ENCODE peak calls at places on chromosomes 6 and 20, in five cellular contexts. V is mesothelial cell of epicardium, O is NCI-H446, T is iPS-NIHi11, X is AG09319. G is an unnamed sample.
A peak's percentile ranks its signal among the peaks of the same experiment; 100 is the strongest.

GRCh38 chr6:93787841-93788240 is 368.5 kb upstream of the EPHA7 start:
- DNase-seq in O (no peak), V (no peak), T (no peak), X (no peak), G (no peak)

GRCh38 chr6:132235596-132236280 is 165.5 kb downstream of the MOXD1 start:
- DNase-seq in T (no peak), X (no peak), O (no peak), V (no peak), G (no peak)

GRCh38 chr6:35026434-35027222 is 114.5 kb downstream of the TCP11 start:
- DNase-seq in O (no peak), T (no peak), V (no peak), X (no peak), G (no peak)

GRCh38 chr6:26272171-26272631 is 92.8 kb upstream of the BTN3A2 start:
- DNase-seq in T (peak; percentile 29), V (peak; percentile 68), X (no peak), O (no peak), G (peak; percentile 34)

GRCh38 chr6:134938896-134939295 is 11.0 kb downstream of the ALDH8A1 start:
- DNase-seq in V (no peak), O (no peak), X (no peak), T (no peak), G (no peak)

GRCh38 chr6:38417521-38417920 is 222.2 kb downstream of the BTBD9 start:
- DNase-seq in T (no peak), X (no peak), O (no peak), V (no peak), G (no peak)

GRCh38 chr20:54650201-54650722 is 174.9 kb downstream of the DOK5 start:
- DNase-seq in T (no peak), O (no peak), V (no peak), X (no peak), G (no peak)

GRCh38 chr6:41641352-41641925 is 3.2 kb downstream of the MDFI start:
- DNase-seq in V (no peak), O (no peak), T (no peak), X (no peak), G (no peak)

GRCh38 chr20:34452281-34452982 is 63.8 kb upstream of the DYNLRB1 start:
- DNase-seq in V (no peak), X (peak; percentile 27), O (no peak), T (no peak), G (no peak)

GRCh38 chr6:143127941-143128340 is 67.3 kb downstream of the AIG1 start:
- DNase-seq in X (no peak), O (no peak), T (no peak), V (no peak), G (no peak)

GRCh38 chr20:52425253-52425652 is 233.7 kb upstream of the ZFP64 start:
- DNase-seq in O (no peak), V (no peak), T (no peak), X (no peak), G (no peak)

GRCh38 chr6:146546440-146546839 is 2.8 kb downstream of the RAB32 start:
- DNase-seq in X (peak; percentile 85), V (no peak), T (peak; percentile 9), O (no peak), G (no peak)

GRCh38 chr20:53517146-53517545 is 76.5 kb downstream of the ZNF217 start:
- DNase-seq in X (no peak), V (no peak), T (no peak), O (no peak), G (no peak)

GRCh38 chr6:149277621-149278020 is 39.9 kb upstream of the TAB2 start:
- DNase-seq in V (no peak), T (no peak), X (no peak), O (no peak), G (no peak)

GRCh38 chr20:36036688-36037087 is 68.3 kb downstream of the CNBD2 start:
- DNase-seq in V (no peak), X (no peak), O (no peak), T (no peak), G (no peak)

GRCh38 chr20:64232794-64233193 is 22.8 kb upstream of the PCMTD2 start:
- DNase-seq in V (no peak), T (no peak), O (no peak), X (no peak), G (peak; percentile 59)

GRCh38 chr20:8755340-8756118 is 313.4 kb upstream of the PLCB4 start:
- DNase-seq in T (no peak), O (no peak), X (no peak), V (no peak), G (no peak)

GRCh38 chr6:136410201-136411027 is 120.8 kb upstream of the BCLAF1 start:
- DNase-seq in X (no peak), V (no peak), O (no peak), T (no peak), G (no peak)

GRCh38 chr20:53557157-53557556 is 36.5 kb downstream of the ZNF217 start:
- DNase-seq in V (no peak), O (no peak), T (no peak), X (no peak), G (no peak)

GRCh38 chr20:59232618-59233017 is 67.8 kb upstream of the EDN3 start:
- DNase-seq in V (no peak), T (no peak), O (no peak), X (no peak), G (no peak)

GRCh38 chr6:46932941-46933340 is 11.2 kb upstream of the ADGRF5 start:
- DNase-seq in T (no peak), O (no peak), V (no peak), X (no peak), G (no peak)

GRCh38 chr20:32945710-32946221 is 58.5 kb downstream of the SUN5 start:
- DNase-seq in V (no peak), O (no peak), X (no peak), T (peak; percentile 55), G (no peak)

GRCh38 chr6:63295553-63295952 is 24.2 kb downstream of the LGSN start:
- DNase-seq in T (peak; percentile 29), V (no peak), X (no peak), O (no peak), G (no peak)

GRCh38 chr6:127933852-127934840 is 33.3 kb upstream of the THEMIS start:
- DNase-seq in T (no peak), V (no peak), O (no peak), X (no peak), G (no peak)